ENCODE peak calls at places on chromosomes 1 and 21, in four cellular contexts. One of them, this sample, is unnamed.

GRCh38 chr1:156951371-156951770 is 30.9 kb downstream of the LRRC71 start:
- DNase-seq in stimulated activated CD4-positive, alpha-beta T cell treated with anti-CD3 and anti-CD28 coated beads, Interleukin-2, amount 100 ng/mL, for 4 hours: no peak
- DNase-seq in M059J: no peak
- DNase-seq in Ammon's horn: no peak
- DNase-seq in this sample: no peak

GRCh38 chr1:163076044-163076443 is 6.9 kb downstream of the RGS4 start:
- DNase-seq in stimulated activated CD4-positive, alpha-beta T cell treated with anti-CD3 and anti-CD28 coated beads, Interleukin-2, amount 100 ng/mL, for 4 hours: no peak
- DNase-seq in M059J: no peak
- DNase-seq in Ammon's horn: no peak
- DNase-seq in this sample: no peak

GRCh38 chr21:24590261-24590660 is 1017.0 kb downstream of the MRPL39 start:
- DNase-seq in stimulated activated CD4-positive, alpha-beta T cell treated with anti-CD3 and anti-CD28 coated beads, Interleukin-2, amount 100 ng/mL, for 4 hours: no peak
- DNase-seq in M059J: no peak
- DNase-seq in Ammon's horn: peak; percentile 39
- DNase-seq in this sample: peak; percentile 89

GRCh38 chr1:221439008-221439733 is 302.7 kb downstream of the DUSP10 start:
- DNase-seq in stimulated activated CD4-positive, alpha-beta T cell treated with anti-CD3 and anti-CD28 coated beads, Interleukin-2, amount 100 ng/mL, for 4 hours: peak; percentile 52
- DNase-seq in M059J: peak; percentile 96
- DNase-seq in Ammon's horn: peak; percentile 37
- DNase-seq in this sample: no peak

GRCh38 chr1:63705058-63705457 is 68.8 kb upstream of the ROR1 start:
- DNase-seq in stimulated activated CD4-positive, alpha-beta T cell treated with anti-CD3 and anti-CD28 coated beads, Interleukin-2, amount 100 ng/mL, for 4 hours: no peak
- DNase-seq in M059J: no peak
- DNase-seq in Ammon's horn: no peak
- DNase-seq in this sample: no peak

GRCh38 chr1:93579891-93580290 is 101.7 kb downstream of the BCAR3 start:
- DNase-seq in stimulated activated CD4-positive, alpha-beta T cell treated with anti-CD3 and anti-CD28 coated beads, Interleukin-2, amount 100 ng/mL, for 4 hours: no peak
- DNase-seq in M059J: peak; percentile 84
- DNase-seq in Ammon's horn: no peak
- DNase-seq in this sample: no peak

GRCh38 chr1:204380293-204380831 is 20.6 kb upstream of the PLEKHA6 start:
- DNase-seq in stimulated activated CD4-positive, alpha-beta T cell treated with anti-CD3 and anti-CD28 coated beads, Interleukin-2, amount 100 ng/mL, for 4 hours: no peak
- DNase-seq in M059J: no peak
- DNase-seq in Ammon's horn: no peak
- DNase-seq in this sample: no peak

GRCh38 chr1:43325381-43325780 is 12.2 kb upstream of the MPL start:
- DNase-seq in stimulated activated CD4-positive, alpha-beta T cell treated with anti-CD3 and anti-CD28 coated beads, Interleukin-2, amount 100 ng/mL, for 4 hours: no peak
- DNase-seq in M059J: no peak
- DNase-seq in Ammon's horn: no peak
- DNase-seq in this sample: no peak